ENCODE peak calls at places on chromosomes 2 and 18, in four cellular contexts. E, X, F and S are unnamed samples.

GRCh38 chr2:178298785-178299212 is 104.5 kb downstream of the OSBPL6 start:
- DNase-seq in F (peak; percentile 48), X (no peak), E (no peak), S (no peak)

GRCh38 chr2:191790737-191791136 is 56.2 kb downstream of the CAVIN2 start:
- DNase-seq in X (no peak), E (no peak), F (peak; percentile 68), S (no peak)

GRCh38 chr2:121689356-121689755 is 40.1 kb upstream of the CLASP1 start:
- DNase-seq in X (no peak), E (peak; percentile 24), F (peak; percentile 69), S (no peak)

GRCh38 chr2:66531156-66531555 is 96.2 kb downstream of the MEIS1 start:
- DNase-seq in E (no peak), F (peak; percentile 76), X (no peak), S (no peak)

GRCh38 chr2:1132328-1132964 is 181.8 kb downstream of the SNTG2 start:
- DNase-seq in E (peak; percentile 14), F (no peak), X (no peak), S (no peak)

GRCh38 chr2:188403676-188404075 is 112.0 kb downstream of the GULP1 start:
- DNase-seq in E (no peak), F (peak; percentile 66), X (no peak), S (no peak)

GRCh38 chr2:101251844-101252407 is 760 bp upstream of the CNOT11 start:
- DNase-seq in X (no peak), F (no peak), E (peak; percentile 35), S (no peak)

GRCh38 chr2:40218679-40219078 is 233.2 kb downstream of the SLC8A1 start:
- DNase-seq in E (peak; percentile 90), X (peak; percentile 62), F (no peak), S (no peak)

GRCh38 chr2:181273986-181274385 is 183.2 kb upstream of the ITGA4 start:
- DNase-seq in X (no peak), F (no peak), E (no peak), S (no peak)

GRCh38 chr18:23162473-23162872 is 27.2 kb downstream of the CABLES1 start:
- DNase-seq in E (no peak), X (no peak), F (no peak), S (no peak)

GRCh38 chr18:46297621-46298020 is 193.4 kb downstream of the HAUS1 start:
- DNase-seq in X (no peak), E (no peak), F (no peak), S (no peak)

GRCh38 chr2:67899187-67899586 is 163.6 kb downstream of the C1D start:
- DNase-seq in E (peak; percentile 42), F (no peak), X (no peak), S (no peak)

GRCh38 chr2:239407112-239407511 is 6.3 kb upstream of the HDAC4 start:
- DNase-seq in E (no peak), X (no peak), F (no peak), S (no peak)

GRCh38 chr2:105379741-105380186 is 19.1 kb downstream of the FHL2 start:
- DNase-seq in E (no peak), X (peak; percentile 30), F (no peak), S (no peak)

GRCh38 chr18:50751490-50751889 is 68.3 kb downstream of the MRO start:
- DNase-seq in X (no peak), F (no peak), E (no peak), S (no peak)

GRCh38 chr2:46998551-46998950 is 82.9 kb upstream of the MCFD2 start:
- DNase-seq in F (no peak), E (no peak), X (no peak), S (no peak)

GRCh38 chr2:159712929-159713575 is 746 bp downstream of the MARCHF7 start:
- DNase-seq in F (no peak), X (no peak), E (no peak), S (peak; percentile 92)

GRCh38 chr2:235543126-235543750 is 49.4 kb downstream of the AGAP1 start:
- DNase-seq in E (no peak), X (no peak), F (peak; percentile 50), S (no peak)

GRCh38 chr18:59719533-59720325 is 22.5 kb upstream of the CCBE1 start:
- DNase-seq in X (no peak), E (no peak), F (peak; percentile 88), S (no peak)

GRCh38 chr2:85537600-85538506 is 1.1 kb upstream of the MAT2A start:
- DNase-seq in E (peak; percentile 73), X (peak; percentile 64), F (no peak), S (no peak)
- TF ChIP-seq POLR2A in E (peak; percentile 69), X (no peak), F (no peak), S (no peak)

GRCh38 chr2:8481463-8482009 is 200.3 kb upstream of the ID2 start:
- DNase-seq in X (no peak), F (no peak), E (no peak), S (no peak)

GRCh38 chr2:8478133-8478793 is 203.6 kb upstream of the ID2 start:
- DNase-seq in X (no peak), E (no peak), F (no peak), S (no peak)

GRCh38 chr2:8479298-8479697 is 202.6 kb upstream of the ID2 start:
- DNase-seq in E (no peak), X (peak; percentile 78), F (no peak), S (no peak)

GRCh38 chr2:8482432-8482831 is 199.4 kb upstream of the ID2 start:
- DNase-seq in E (no peak), F (no peak), X (no peak), S (no peak)

DNA sequence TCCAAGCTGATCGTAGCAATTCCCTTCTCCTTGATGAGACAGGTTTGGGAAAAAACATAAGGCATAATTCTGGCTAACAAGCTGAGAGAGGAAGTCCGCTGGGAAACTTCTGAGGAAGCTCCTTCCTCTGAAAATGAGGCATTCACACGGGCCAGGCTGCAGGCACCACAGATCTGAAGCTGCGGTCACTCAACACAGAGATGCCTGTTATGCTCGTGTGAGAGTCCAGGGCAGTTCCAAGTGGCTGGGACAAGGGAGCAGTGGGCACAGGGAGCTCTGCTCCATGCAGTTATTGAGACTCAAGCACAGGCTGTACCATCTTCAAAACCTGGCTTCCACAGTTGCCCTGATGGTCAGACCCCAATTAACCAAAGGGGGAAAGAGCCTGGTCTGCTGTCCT is 200.9 kb upstream of the ID2 start:
- DNase-seq in E (no peak), F (no peak), X (no peak), S (no peak)
- H3K27ac ChIP-seq in E (no peak overlapping the region), F (no peak overlapping the region), X (no peak overlapping the region), S (no peak overlapping the region)

GRCh38 chr2:190408538-190409271 is 550 bp downstream of the MFSD6 start:
- DNase-seq in X (peak; percentile 44), E (peak; percentile 64), F (no peak), S (no peak)
- TF ChIP-seq POLR2A in X (no peak), E (peak; percentile 43), F (no peak), S (no peak)

GRCh38 chr2:74036450-74037175 is 51.9 kb downstream of the TET3 start:
- DNase-seq in X (no peak), E (no peak), F (no peak), S (no peak)

GRCh38 chr2:74041182-74041581 is 56.5 kb downstream of the TET3 start:
- DNase-seq in E (no peak), F (no peak), X (no peak), S (no peak)

GRCh38 chr2:74036010-74036409 is 51.3 kb downstream of the TET3 start:
- DNase-seq in E (no peak), F (no peak), X (no peak), S (no peak)

GRCh38 chr2:74039611-74040010 is 54.9 kb downstream of the TET3 start:
- DNase-seq in X (no peak), F (no peak), E (no peak), S (no peak)

GRCh38 chr2:74037379-74037860 is 52.7 kb downstream of the TET3 start:
- DNase-seq in X (no peak), F (peak; percentile 48), E (no peak), S (no peak)
- H3K27ac ChIP-seq in X (no peak overlapping the region), F (no peak overlapping the region), E (no peak overlapping the region), S (no peak overlapping the region)

GRCh38 chr2:96157649-96158553 is 12.7 kb upstream of the DUSP2 start:
- DNase-seq in E (no peak), X (no peak), F (no peak), S (no peak)
- TF ChIP-seq POLR2A in E (no peak), X (no peak), F (no peak), S (no peak)

GRCh38 chr2:134217924-134218323 is 35.9 kb upstream of the MGAT5 start:
- DNase-seq in E (no peak), F (peak; percentile 34), X (no peak), S (no peak)
- H3K27ac ChIP-seq in E (no peak overlapping the region), F (no peak overlapping the region), X (no peak overlapping the region), S (no peak overlapping the region)

GRCh38 chr2:189661148-189661956 is at the start of gene ASNSD1:
- DNase-seq in X (peak; percentile 99), F (peak; percentile 100), E (peak; percentile 99), S (peak; percentile 99)
- TF ChIP-seq POLR2A in X (peak; percentile 23), F (peak; percentile 89), E (peak; percentile 96), S (peak; percentile 23)

GRCh38 chr2:72576861-72577260 is 249.0 kb downstream of the EXOC6B start:
- DNase-seq in E (no peak), F (peak; percentile 53), X (no peak), S (no peak)
- H3K27ac ChIP-seq in E (no peak overlapping the region), F (no peak overlapping the region), X (no peak overlapping the region), S (no peak overlapping the region)

GRCh38 chr18:24982831-24983230 is 369.1 kb downstream of the ZNF521 start:
- DNase-seq in F (peak; percentile 46), X (no peak), E (no peak), S (no peak)
- TF ChIP-seq POLR2A in F (no peak), X (no peak), E (no peak), S (no peak)

GRCh38 chr2:62412347-62412742 is 93.7 kb downstream of the TMEM17 start:
- DNase-seq in X (no peak), E (peak; percentile 11), F (peak; percentile 7), S (no peak)

GRCh38 chr2:62410926-62411456 is 95.0 kb downstream of the TMEM17 start:
- DNase-seq in F (no peak), X (no peak), E (no peak), S (no peak)

GRCh38 chr2:62415019-62415431 is 91.0 kb downstream of the TMEM17 start:
- DNase-seq in E (no peak), F (no peak), X (no peak), S (no peak)

GRCh38 chr2:62413116-62413663 is 92.8 kb downstream of the TMEM17 start:
- DNase-seq in F (no peak), X (no peak), E (no peak), S (no peak)

DNA sequence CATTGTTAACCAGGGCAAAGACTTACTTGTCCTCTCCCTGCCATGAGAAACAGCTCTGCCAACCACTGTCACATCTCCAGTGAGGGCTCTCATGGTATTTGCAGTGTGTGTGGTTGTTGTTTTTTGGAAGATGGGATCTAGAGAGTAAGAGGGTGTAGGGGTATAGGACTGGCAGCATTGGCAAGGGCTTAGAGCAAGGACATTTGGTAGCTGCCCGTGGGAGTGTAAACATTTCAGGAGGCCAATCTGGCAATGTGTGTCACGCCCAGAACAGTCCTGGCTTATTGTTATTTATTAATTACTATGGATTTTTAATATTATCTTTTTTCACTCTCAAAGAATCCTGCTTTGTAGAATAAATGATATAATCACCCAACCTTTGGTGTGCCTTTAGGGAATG is 90.5 kb downstream of the TMEM17 start:
- DNase-seq in E (no peak), F (no peak), X (no peak), S (no peak)
- H3K27ac ChIP-seq in E (no peak overlapping the region), F (no peak overlapping the region), X (no peak overlapping the region), S (no peak overlapping the region)